ENCODE peak calls at places on chromosome 1, in ten cellular contexts. J is PC-3; H is HAP-1; E is cardiac muscle cell; M is GM23248; I is body of pancreas; X is breast epithelium; O is heart left ventricle; K is transverse colon; B is CD8-positive, alpha-beta T cell. D is an unnamed sample.

GRCh38 chr1:229452956-229453801 is 19.3 kb upstream of the ACTA1 start:
- DNase-seq in J (peak; percentile 52), H (no peak), E (no peak), M (peak; percentile 25), I (no peak), X (no peak), O (no peak), K (no peak), B (no peak), D (no peak)

GRCh38 chr1:43008425-43009108 is 49.9 kb upstream of the SLC2A1 start:
- DNase-seq in J (no peak), H (peak; percentile 89), E (peak; percentile 41), M (no peak), I (no peak), X (no peak), O (no peak), K (no peak), B (no peak), D (no peak)

GRCh38 chr1:233245191-233245765 is 50.2 kb downstream of the PCNX2 start:
- DNase-seq in J (peak; percentile 36), H (no peak), E (no peak), M (no peak), I (no peak), X (no peak), O (no peak), K (no peak), B (no peak), D (no peak)

GRCh38 chr1:175493999-175494336 is 249.4 kb downstream of the TNR start:
- DNase-seq in J (no peak), H (no peak), E (no peak), M (no peak), I (no peak), X (no peak), O (no peak), K (no peak), B (no peak), D (no peak)

GRCh38 chr1:211648336-211648735 is 27.1 kb downstream of the NEK2 start:
- DNase-seq in J (peak; percentile 82), H (no peak), E (peak; percentile 33), M (no peak), I (peak; percentile 74), X (no peak), O (no peak), K (peak; percentile 58), B (no peak), D (no peak)

GRCh38 chr1:117240547-117240946 is 29.8 kb upstream of the VTCN1 start:
- DNase-seq in J (no peak), H (no peak), E (no peak), M (peak; percentile 17), I (no peak), X (no peak), O (no peak), K (no peak), B (no peak), D (no peak)

GRCh38 chr1:46983825-46984586 is 39.5 kb upstream of the CYP4X1 start:
- DNase-seq in J (no peak), H (no peak), E (no peak), M (peak; percentile 4), I (no peak), X (no peak), O (no peak), K (no peak), B (no peak), D (no peak)

GRCh38 chr1:92404661-92405060 is 82.1 kb downstream of the GFI1 start:
- DNase-seq in J (peak; percentile 57), H (no peak), E (no peak), M (peak; percentile 19), I (no peak), X (no peak), O (no peak), K (no peak), B (no peak), D (peak; percentile 3)

DNA sequence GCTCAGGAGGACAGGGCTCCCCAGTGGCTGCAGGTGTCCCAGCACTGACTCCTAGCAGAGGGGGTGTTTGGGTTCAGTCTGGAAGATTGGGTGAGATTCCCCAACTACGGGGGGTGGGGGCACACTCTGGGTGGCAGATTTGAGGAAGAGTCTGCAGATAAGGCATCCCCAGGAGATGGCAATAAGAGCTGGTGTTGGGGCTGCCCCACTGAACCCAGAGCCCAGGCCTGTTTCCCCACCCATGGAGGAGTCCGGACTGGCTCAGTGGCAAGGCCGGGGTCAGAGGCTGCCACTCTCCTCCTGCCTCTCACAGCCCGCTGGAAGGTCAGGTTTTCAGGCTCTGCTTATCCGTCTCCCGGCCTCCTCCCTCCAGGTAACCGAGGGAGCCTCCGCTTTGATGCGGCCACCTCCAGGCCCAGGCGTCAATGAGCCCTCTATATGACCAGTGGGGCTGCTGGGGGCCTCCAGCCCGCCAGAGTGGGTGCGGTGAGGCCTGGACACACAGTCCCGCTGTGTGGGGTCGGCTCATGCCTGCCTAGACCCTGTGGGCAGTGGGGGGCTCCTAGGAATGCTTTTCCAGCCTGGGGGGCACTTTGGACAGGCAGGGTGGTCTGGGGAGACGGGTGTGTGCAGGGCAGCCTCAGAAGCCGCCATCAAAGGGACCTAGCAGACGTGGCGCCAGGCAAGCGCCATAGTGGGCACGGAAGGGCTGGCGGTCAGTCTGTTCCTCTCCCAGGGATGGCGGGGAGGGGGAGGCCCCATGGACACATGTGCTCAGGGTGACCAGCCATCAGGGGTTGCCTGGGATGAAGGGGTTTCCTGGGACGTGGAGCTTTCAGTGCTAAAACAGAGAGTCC is 28.9 kb upstream of the RUNX3 start:
- DNase-seq in J (no peak), H (no peak), E (no peak), M (no peak), I (no peak), X (no peak), O (no peak), K (no peak), B (peak; percentile 18), D (no peak)
- H3K4me3 ChIP-seq in J (no peak overlapping the region), H (no peak overlapping the region), E (no peak overlapping the region), M (no peak overlapping the region), I (no peak overlapping the region), X (no peak overlapping the region), O (no peak overlapping the region), K (no peak overlapping the region), B (no peak overlapping the region), D (no peak overlapping the region)

GRCh38 chr1:23422955-23423354 is 1.6 kb downstream of the TCEA3 start:
- DNase-seq in J (no peak), H (no peak), E (no peak), M (peak; percentile 38), I (peak; percentile 48), X (no peak), O (no peak), K (peak; percentile 25), B (no peak), D (no peak)

GRCh38 chr1:23423415-23424170 is 955 bp downstream of the TCEA3 start:
- DNase-seq in J (peak; percentile 39), H (no peak), E (peak; percentile 59), M (peak; percentile 37), I (peak; percentile 92), X (no peak), O (peak; percentile 48), K (peak; percentile 88), B (no peak), D (no peak)

GRCh38 chr1:23421752-23422312 is 2.7 kb downstream of the TCEA3 start:
- DNase-seq in J (peak; percentile 36), H (no peak), E (no peak), M (peak; percentile 93), I (peak; percentile 83), X (no peak), O (no peak), K (peak; percentile 42), B (no peak), D (peak; percentile 13)

GRCh38 chr1:23421343-23421742 is 3.2 kb downstream of the TCEA3 start:
- DNase-seq in J (no peak), H (no peak), E (no peak), M (no peak), I (no peak), X (no peak), O (no peak), K (no peak), B (no peak), D (no peak)

GRCh38 chr1:23422313-23422877 is 2.2 kb downstream of the TCEA3 start:
- DNase-seq in J (peak; percentile 68), H (no peak), E (peak; percentile 15), M (peak; percentile 88), I (peak; percentile 84), X (peak; percentile 61), O (peak; percentile 82), K (peak; percentile 89), B (peak; percentile 61), D (peak; percentile 39)
- H3K27me3 ChIP-seq in J (no peaks in the 10 kb centered on the region), H (no peaks in the 10 kb centered on the region), E (no peaks in the 10 kb centered on the region), M (no peaks in the 10 kb centered on the region), I (no peaks in the 10 kb centered on the region), X (no peaks in the 10 kb centered on the region), O (peaks cover 16% of the 10 kb centered on the region), K (no peaks in the 10 kb centered on the region), B (no peaks in the 10 kb centered on the region), D (no peaks in the 10 kb centered on the region)

GRCh38 chr1:2825487-2826189 is 24.1 kb upstream of the TTC34 start:
- DNase-seq in J (no peak), H (no peak), E (no peak), M (no peak), I (no peak), X (no peak), O (no peak), K (no peak), B (no peak), D (no peak)

GRCh38 chr1:2826736-2827292 is 25.3 kb upstream of the TTC34 start:
- DNase-seq in J (no peak), H (no peak), E (no peak), M (no peak), I (no peak), X (no peak), O (no peak), K (no peak), B (no peak), D (no peak)

GRCh38 chr1:2823921-2824660 is 22.6 kb upstream of the TTC34 start:
- DNase-seq in J (no peak), H (no peak), E (no peak), M (no peak), I (no peak), X (no peak), O (no peak), K (no peak), B (no peak), D (no peak)

GRCh38 chr1:2824999-2825398 is 23.5 kb upstream of the TTC34 start:
- DNase-seq in J (no peak), H (no peak), E (no peak), M (no peak), I (no peak), X (no peak), O (no peak), K (no peak), B (no peak), D (no peak)

DNA sequence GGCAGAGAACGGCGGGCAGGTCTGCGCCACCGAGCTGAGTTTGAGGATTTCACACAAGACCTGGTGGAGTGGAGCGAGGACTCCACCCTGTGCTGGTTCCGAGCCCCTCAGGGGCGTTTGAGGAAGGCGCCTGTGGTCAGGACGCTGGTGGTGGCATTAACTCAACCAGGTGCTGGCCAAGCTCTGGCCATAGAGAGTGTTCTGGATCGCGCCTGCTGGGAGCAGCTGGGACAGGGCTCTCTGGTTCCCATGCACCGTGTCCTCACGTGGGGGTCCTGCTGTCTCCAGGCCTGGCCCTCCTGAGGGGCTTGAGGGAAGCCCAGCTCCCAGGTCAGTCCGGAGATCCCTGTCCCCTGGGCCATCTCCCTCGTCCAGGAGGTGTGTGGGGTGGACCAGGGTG is 24.8 kb upstream of the TTC34 start:
- DNase-seq in J (no peak), H (no peak), E (no peak), M (no peak), I (no peak), X (no peak), O (no peak), K (no peak), B (no peak), D (no peak)
- H3K9me3 ChIP-seq in J (peaks cover 22% of the 10 kb centered on the region), H (no peaks in the 10 kb centered on the region), E (no peaks in the 10 kb centered on the region), M (no peaks in the 10 kb centered on the region), I (no peaks in the 10 kb centered on the region), X (peaks cover 20% of the 10 kb centered on the region), O (peaks cover 16% of the 10 kb centered on the region), K (no peaks in the 10 kb centered on the region), B (no peaks in the 10 kb centered on the region), D (no peaks in the 10 kb centered on the region)

DNA sequence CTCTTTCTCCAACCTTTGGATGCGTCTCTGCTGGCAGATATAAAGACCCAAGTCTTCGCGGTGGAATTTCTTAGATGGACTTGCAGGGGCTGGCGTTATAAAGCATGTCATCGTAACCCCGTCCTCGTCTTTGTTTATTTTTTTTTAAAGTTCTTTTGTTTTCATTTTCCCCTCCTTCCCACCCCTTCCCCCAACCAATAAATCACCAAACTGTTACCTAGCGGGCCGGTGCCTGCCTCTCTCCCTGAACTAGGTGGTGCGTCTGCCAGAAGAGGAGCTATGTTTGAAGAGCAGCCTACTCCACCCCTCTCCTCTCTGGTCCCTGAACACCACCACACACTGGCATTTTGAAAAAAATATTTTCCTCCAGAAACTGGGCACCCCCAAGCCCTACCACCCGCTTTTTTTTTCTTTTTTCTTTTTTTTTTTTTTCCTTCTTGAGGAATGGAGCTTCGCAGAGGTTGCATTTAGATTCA is at the start of gene CACNA1E:
- DNase-seq in J (no peak), H (no peak), E (no peak), M (no peak), I (no peak), X (no peak), O (no peak), K (no peak), B (no peak), D (no peak)
- H3K4me3 ChIP-seq in J (no peak within 1 kb of the TSS), H (no peak within 1 kb of the TSS), E (peak within 1 kb of the TSS; percentile 7), M (peak within 1 kb of the TSS; percentile 57), I (no peak within 1 kb of the TSS), X (peak within 1 kb of the TSS; percentile 25), O (no peak within 1 kb of the TSS), K (peak within 1 kb of the TSS; percentile 35), B (no peak within 1 kb of the TSS), D (no peak within 1 kb of the TSS)